ENCODE peak calls at places on chromosome X, in six cellular contexts. One of them, this sample, is unnamed.

GRCh38 chrX:49793686-49794085 is 35.4 kb upstream of the PAGE4 start:
- DNase-seq in D341Med: no peak
- DNase-seq in GM10248: no peak
- DNase-seq in T-helper 9 cell: no peak
- DNase-seq in WTC11: no peak
- DNase-seq in activated CD4-positive, alpha-beta T cell treated with anti-CD3 and anti-CD28 coated beads, Interleukin-2, amount 50 U/mL, for 24 hours: no peak
- DNase-seq in this sample: no peak

GRCh38 chrX:42495139-42495538 is 282.8 kb downstream of the PPP1R2C start:
- DNase-seq in GM10248: no peak
- DNase-seq in T-helper 9 cell: peak; percentile 3
- DNase-seq in activated CD4-positive, alpha-beta T cell treated with anti-CD3 and anti-CD28 coated beads, Interleukin-2, amount 50 U/mL, for 24 hours: no peak
- DNase-seq in D341Med: no peak
- DNase-seq in WTC11: no peak
- DNase-seq in this sample: no peak

GRCh38 chrX:30690330-30690729 is 37.1 kb downstream of the GK start:
- DNase-seq in GM10248: no peak
- DNase-seq in WTC11: no peak
- DNase-seq in T-helper 9 cell: no peak
- DNase-seq in D341Med: no peak
- DNase-seq in activated CD4-positive, alpha-beta T cell treated with anti-CD3 and anti-CD28 coated beads, Interleukin-2, amount 50 U/mL, for 24 hours: no peak
- DNase-seq in this sample: no peak

GRCh38 chrX:8067754-8068469 is 103.2 kb downstream of the VCX2 start:
- DNase-seq in WTC11: no peak
- DNase-seq in activated CD4-positive, alpha-beta T cell treated with anti-CD3 and anti-CD28 coated beads, Interleukin-2, amount 50 U/mL, for 24 hours: no peak
- DNase-seq in D341Med: no peak
- DNase-seq in GM10248: no peak
- DNase-seq in T-helper 9 cell: no peak
- DNase-seq in this sample: no peak

GRCh38 chrX:47629419-47630210 is at the start of gene CFP:
- DNase-seq in activated CD4-positive, alpha-beta T cell treated with anti-CD3 and anti-CD28 coated beads, Interleukin-2, amount 50 U/mL, for 24 hours: no peak
- DNase-seq in D341Med: no peak
- DNase-seq in T-helper 9 cell: no peak
- DNase-seq in WTC11: no peak
- DNase-seq in GM10248: no peak
- DNase-seq in this sample: no peak

GRCh38 chrX:51892921-51893745 is at the start of gene MAGED1:
- DNase-seq in T-helper 9 cell: peak; percentile 52
- DNase-seq in WTC11: peak; percentile 93
- DNase-seq in activated CD4-positive, alpha-beta T cell treated with anti-CD3 and anti-CD28 coated beads, Interleukin-2, amount 50 U/mL, for 24 hours: peak; percentile 68
- DNase-seq in GM10248: peak; percentile 80
- DNase-seq in D341Med: peak; percentile 85
- DNase-seq in this sample: peak; percentile 70

GRCh38 chrX:68895339-68896250 is 66.8 kb downstream of the EFNB1 start:
- DNase-seq in activated CD4-positive, alpha-beta T cell treated with anti-CD3 and anti-CD28 coated beads, Interleukin-2, amount 50 U/mL, for 24 hours: no peak
- DNase-seq in GM10248: no peak
- DNase-seq in WTC11: no peak
- DNase-seq in D341Med: no peak
- DNase-seq in T-helper 9 cell: no peak
- DNase-seq in this sample: no peak

GRCh38 chrX:25968920-25969319 is 169.2 kb upstream of the MAGEB18 start:
- DNase-seq in D341Med: peak; percentile 64
- DNase-seq in T-helper 9 cell: no peak
- DNase-seq in GM10248: no peak
- DNase-seq in WTC11: peak; percentile 67
- DNase-seq in activated CD4-positive, alpha-beta T cell treated with anti-CD3 and anti-CD28 coated beads, Interleukin-2, amount 50 U/mL, for 24 hours: no peak
- DNase-seq in this sample: no peak

GRCh38 chrX:136616987-136617685 is 30.8 kb upstream of the CD40LG start:
- DNase-seq in D341Med: no peak
- DNase-seq in WTC11: no peak
- DNase-seq in GM10248: peak; percentile 49
- DNase-seq in T-helper 9 cell: no peak
- DNase-seq in activated CD4-positive, alpha-beta T cell treated with anti-CD3 and anti-CD28 coated beads, Interleukin-2, amount 50 U/mL, for 24 hours: no peak
- DNase-seq in this sample: no peak